ENCODE peak calls at places on chromosomes 7 and 10, in four cellular contexts. One of them, this sample, is unnamed.

GRCh38 chr7:150897502-150898474 is 45.5 kb downstream of the AOC1 start:
- DNase-seq in PC-9: no peak
- DNase-seq in neural crest cell: no peak
- DNase-seq in GM12865: peak; percentile 71
- DNase-seq in this sample: peak; percentile 70

GRCh38 chr7:55576753-55577152 is 4.5 kb upstream of the VOPP1 start:
- DNase-seq in PC-9: no peak
- DNase-seq in neural crest cell: no peak
- DNase-seq in GM12865: no peak
- DNase-seq in this sample: peak; percentile 27

GRCh38 chr10:129694633-129695356 is 227.8 kb downstream of the MGMT start:
- DNase-seq in PC-9: no peak
- DNase-seq in neural crest cell: no peak
- DNase-seq in GM12865: no peak
- DNase-seq in this sample: no peak

GRCh38 chr7:17506090-17506489 is 207.6 kb downstream of the AHR start:
- DNase-seq in PC-9: no peak
- DNase-seq in neural crest cell: no peak
- DNase-seq in GM12865: peak; percentile 77
- DNase-seq in this sample: no peak

GRCh38 chr7:1169409-1170368 is 9.7 kb upstream of the ZFAND2A start:
- DNase-seq in PC-9: peak; percentile 33
- DNase-seq in neural crest cell: peak; percentile 46
- DNase-seq in GM12865: peak; percentile 90
- DNase-seq in this sample: no peak

GRCh38 chr7:69840248-69840647 is 242.0 kb downstream of the AUTS2 start:
- DNase-seq in PC-9: no peak
- DNase-seq in neural crest cell: no peak
- DNase-seq in GM12865: peak; percentile 39
- DNase-seq in this sample: no peak

GRCh38 chr10:127013251-127013656 is 108.0 kb downstream of the DOCK1 start:
- DNase-seq in PC-9: peak; percentile 1
- DNase-seq in neural crest cell: no peak
- DNase-seq in GM12865: no peak
- DNase-seq in this sample: no peak

GRCh38 chr7:157138424-157139141 is at the start of gene UBE3C:
- DNase-seq in PC-9: peak; percentile 93
- DNase-seq in neural crest cell: peak; percentile 80
- DNase-seq in GM12865: peak; percentile 98
- DNase-seq in this sample: peak; percentile 96

GRCh38 chr7:30285067-30285530 is 702 bp downstream of the ZNRF2 start:
- DNase-seq in PC-9: no peak
- DNase-seq in neural crest cell: peak; percentile 31
- DNase-seq in GM12865: peak; percentile 67
- DNase-seq in this sample: no peak

GRCh38 chr7:154844499-154844898 is 158.4 kb downstream of the PAXIP1 start:
- DNase-seq in PC-9: no peak
- DNase-seq in neural crest cell: no peak
- DNase-seq in GM12865: no peak
- DNase-seq in this sample: no peak

GRCh38 chr10:87504307-87504666 is 406 bp upstream of the MINPP1 start:
- DNase-seq in PC-9: no peak
- DNase-seq in neural crest cell: no peak
- DNase-seq in GM12865: no peak
- DNase-seq in this sample: no peak

GRCh38 chr10:87506988-87507387 is 2.3 kb downstream of the MINPP1 start:
- DNase-seq in PC-9: no peak
- DNase-seq in neural crest cell: no peak
- DNase-seq in GM12865: no peak
- DNase-seq in this sample: no peak

GRCh38 chr10:87504667-87505365 is at the start of gene MINPP1:
- DNase-seq in PC-9: peak; percentile 72
- DNase-seq in neural crest cell: peak; percentile 77
- DNase-seq in GM12865: peak; percentile 88
- DNase-seq in this sample: peak; percentile 94

GRCh38 chr10:87503892-87504291 is 801 bp upstream of the MINPP1 start:
- DNase-seq in PC-9: no peak
- DNase-seq in neural crest cell: no peak
- DNase-seq in GM12865: no peak
- DNase-seq in this sample: no peak

DNA sequence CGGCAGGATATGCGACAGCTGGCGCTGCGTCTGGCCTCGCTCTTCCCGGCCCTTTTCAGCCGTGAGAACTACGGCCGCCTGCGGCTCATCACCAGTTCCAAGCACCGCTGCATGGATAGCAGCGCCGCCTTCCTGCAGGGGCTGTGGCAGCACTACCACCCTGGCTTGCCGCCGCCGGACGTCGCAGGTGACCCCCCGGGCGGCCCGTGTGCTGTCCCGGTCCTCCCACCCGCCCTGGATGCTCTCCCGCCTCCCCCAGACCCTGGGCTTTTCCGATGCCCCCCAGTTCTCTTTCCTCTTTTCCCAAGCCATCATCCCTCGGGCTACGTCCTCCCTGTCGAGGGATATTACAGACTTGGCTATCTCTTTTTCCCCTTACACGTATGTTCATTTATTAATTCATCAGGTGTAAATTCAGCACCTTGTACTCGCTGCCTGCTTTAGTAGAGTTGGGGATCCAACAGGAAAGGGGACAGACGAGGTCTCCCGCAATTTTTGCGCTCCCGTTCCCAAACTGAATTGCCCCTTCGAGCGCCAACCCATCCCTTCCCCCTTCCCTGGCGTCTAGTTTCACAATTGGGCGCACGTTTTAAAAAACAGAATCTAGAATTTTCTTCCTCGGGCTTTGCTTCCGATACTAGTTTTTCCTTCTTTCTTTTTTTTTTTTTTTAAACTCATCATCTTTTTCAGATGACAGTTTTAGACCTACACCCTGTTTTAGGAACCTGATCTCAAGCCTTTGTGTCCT is 847 bp downstream of the MINPP1 start:
- DNase-seq in PC-9: peak; percentile 54
- DNase-seq in neural crest cell: peak; percentile 18
- DNase-seq in GM12865: peak; percentile 76
- DNase-seq in this sample: no peak
- TF ChIP-seq CTCF in PC-9: peak; percentile 51
- TF ChIP-seq CTCF in neural crest cell: peak; percentile 65
- TF ChIP-seq CTCF in GM12865: peak; percentile 65
- TF ChIP-seq CTCF in this sample: peak; percentile 68

GRCh38 chr10:22437620-22438588 is 92.6 kb downstream of the SPAG6 start:
- DNase-seq in PC-9: no peak
- DNase-seq in neural crest cell: no peak
- DNase-seq in GM12865: no peak
- DNase-seq in this sample: no peak

GRCh38 chr10:22435650-22436049 is 90.4 kb downstream of the SPAG6 start:
- DNase-seq in PC-9: no peak
- DNase-seq in neural crest cell: no peak
- DNase-seq in GM12865: no peak
- DNase-seq in this sample: no peak

GRCh38 chr10:22438714-22439113 is 93.4 kb downstream of the SPAG6 start:
- DNase-seq in PC-9: no peak
- DNase-seq in neural crest cell: no peak
- DNase-seq in GM12865: no peak
- DNase-seq in this sample: no peak

GRCh38 chr10:22436526-22436892 is 91.2 kb downstream of the SPAG6 start:
- DNase-seq in PC-9: no peak
- DNase-seq in neural crest cell: no peak
- DNase-seq in GM12865: no peak
- DNase-seq in this sample: no peak

GRCh38 chr10:22436893-22437619 is 91.8 kb downstream of the SPAG6 start:
- DNase-seq in PC-9: peak; percentile 62
- DNase-seq in neural crest cell: peak; percentile 89
- DNase-seq in GM12865: peak; percentile 97
- DNase-seq in this sample: peak; percentile 93
- TF ChIP-seq CTCF in PC-9: no peak
- TF ChIP-seq CTCF in neural crest cell: peak; percentile 37
- TF ChIP-seq CTCF in GM12865: no peak
- TF ChIP-seq CTCF in this sample: no peak

DNA sequence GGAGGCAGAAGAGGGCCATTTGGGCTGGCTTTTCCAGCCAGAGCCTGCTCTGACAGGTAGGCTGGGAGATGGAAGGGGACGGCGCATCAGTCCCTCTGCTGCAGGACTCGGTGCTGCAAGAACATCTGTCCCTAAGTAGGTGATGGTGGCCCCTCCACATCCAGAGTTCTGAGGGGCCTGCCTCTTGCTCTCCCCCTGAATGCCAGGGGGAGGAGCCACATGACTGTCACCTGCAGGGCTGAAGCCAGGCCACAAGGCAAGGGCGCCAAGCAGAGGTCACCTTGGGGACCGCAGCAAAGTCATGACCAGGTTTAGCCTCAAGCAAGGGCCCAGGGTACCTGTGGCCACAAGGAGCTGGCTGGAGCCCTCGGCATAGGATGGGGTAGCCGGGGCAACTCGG is 99.4 kb downstream of the FAM53B start:
- DNase-seq in PC-9: no peak
- DNase-seq in neural crest cell: no peak
- DNase-seq in GM12865: no peak
- DNase-seq in this sample: no peak
- TF ChIP-seq CTCF in PC-9: no peak
- TF ChIP-seq CTCF in neural crest cell: no peak
- TF ChIP-seq CTCF in GM12865: no peak
- TF ChIP-seq CTCF in this sample: no peak

DNA sequence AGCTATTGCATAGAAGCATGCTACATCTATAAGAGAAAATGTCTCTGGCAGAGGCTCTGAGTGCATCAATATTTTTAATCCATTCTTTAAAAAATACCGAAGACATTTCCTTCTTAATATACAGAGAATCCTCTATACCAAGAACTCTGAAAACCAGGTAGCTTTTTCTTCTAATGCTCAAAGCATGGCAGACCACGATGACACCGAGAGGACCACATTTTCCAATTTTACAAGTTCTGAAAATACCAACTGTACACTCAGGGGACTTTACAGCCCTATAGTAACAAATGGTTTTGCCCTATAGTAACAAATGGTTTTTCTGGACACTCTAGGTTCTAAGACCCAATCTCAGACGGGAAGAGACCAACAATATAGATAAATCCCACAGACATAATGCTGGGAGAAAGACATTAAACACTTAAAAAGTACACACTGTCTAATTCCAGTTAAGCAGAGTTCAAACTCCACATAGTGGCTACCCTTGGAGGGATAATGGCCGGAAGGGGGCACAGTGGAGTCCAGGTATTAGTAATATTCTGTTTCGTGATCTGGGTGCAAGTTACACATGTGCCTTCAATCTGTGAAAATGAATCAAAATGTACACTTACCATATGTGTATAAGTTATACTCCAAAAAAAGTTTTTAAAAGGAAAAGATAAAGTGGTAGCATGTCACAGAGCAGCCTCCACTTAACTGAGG is 26.2 kb downstream of the CCDC6 start:
- DNase-seq in PC-9: no peak
- DNase-seq in neural crest cell: no peak
- DNase-seq in GM12865: peak; percentile 38
- DNase-seq in this sample: no peak
- TF ChIP-seq CTCF in PC-9: no peak
- TF ChIP-seq CTCF in neural crest cell: no peak
- TF ChIP-seq CTCF in GM12865: peak; percentile 34
- TF ChIP-seq CTCF in this sample: no peak

GRCh38 chr7:143285454-143285756 is 647 bp downstream of the TMEM139 start:
- DNase-seq in PC-9: peak; percentile 96
- DNase-seq in neural crest cell: no peak
- DNase-seq in GM12865: no peak
- DNase-seq in this sample: no peak
- TF ChIP-seq CTCF in PC-9: no peak
- TF ChIP-seq CTCF in neural crest cell: no peak
- TF ChIP-seq CTCF in GM12865: no peak
- TF ChIP-seq CTCF in this sample: no peak

GRCh38 chr10:49325916-49326783 is 27.2 kb downstream of the C10orf71 start:
- DNase-seq in PC-9: no peak
- DNase-seq in neural crest cell: no peak
- DNase-seq in GM12865: no peak
- DNase-seq in this sample: peak; percentile 84

GRCh38 chr10:49323171-49323895 is 24.4 kb downstream of the C10orf71 start:
- DNase-seq in PC-9: no peak
- DNase-seq in neural crest cell: no peak
- DNase-seq in GM12865: no peak
- DNase-seq in this sample: peak; percentile 53

GRCh38 chr10:49323896-49324270 is 24.9 kb downstream of the C10orf71 start:
- DNase-seq in PC-9: no peak
- DNase-seq in neural crest cell: no peak
- DNase-seq in GM12865: no peak
- DNase-seq in this sample: peak; percentile 57

GRCh38 chr10:49325131-49325915 is 26.4 kb downstream of the C10orf71 start:
- DNase-seq in PC-9: no peak
- DNase-seq in neural crest cell: no peak
- DNase-seq in GM12865: no peak
- DNase-seq in this sample: peak; percentile 78

DNA sequence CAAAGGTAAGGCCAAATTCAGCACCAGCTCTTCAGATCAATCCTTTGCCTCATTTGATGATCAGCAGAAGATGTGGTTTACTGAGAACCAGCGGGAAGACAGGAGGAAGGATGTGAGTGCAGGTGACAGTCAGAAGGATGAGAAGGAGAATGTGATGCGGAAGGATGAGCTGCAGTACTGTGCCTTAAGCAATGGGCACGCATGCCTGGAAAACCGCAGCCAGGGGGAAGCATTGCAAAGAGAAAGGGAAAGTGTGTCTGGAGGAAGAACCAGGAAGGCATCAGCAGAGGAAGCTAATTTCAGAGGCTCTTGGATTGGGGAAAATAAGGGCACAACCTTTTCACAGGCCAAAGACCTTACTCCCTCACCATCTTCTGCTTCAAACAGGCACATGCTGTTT is 25.7 kb downstream of the C10orf71 start:
- DNase-seq in PC-9: no peak
- DNase-seq in neural crest cell: no peak
- DNase-seq in GM12865: no peak
- DNase-seq in this sample: peak; percentile 76
- TF ChIP-seq CTCF in PC-9: peak; percentile 14
- TF ChIP-seq CTCF in neural crest cell: no peak
- TF ChIP-seq CTCF in GM12865: no peak
- TF ChIP-seq CTCF in this sample: peak; percentile 45

This sample was measured in osteocyte.